ENCODE peak calls at places on chromosomes 1 and 21, in seven cellular contexts. S is neural progenitor cell, H is H1, O is hepatocyte, T is K562, X is GM23338, K is astrocyte. G is an unnamed sample.
A peak's percentile ranks its signal among the peaks of the same experiment; 100 is the strongest.

GRCh38 chr1:44512313-44512885 is 107.3 kb downstream of the RNF220 start:
- DNase-seq in K (no peak), H (no peak), X (no peak), S (no peak), T (no peak), O (no peak), G (no peak)

GRCh38 chr1:33339413-33339812 is 18.5 kb upstream of the A3GALT2 start:
- DNase-seq in T (no peak), O (no peak), H (no peak), X (no peak), S (peak; percentile 59), K (no peak), G (no peak)

GRCh38 chr1:38005195-38006007 is at the start of gene FHL3:
- DNase-seq in T (peak; percentile 95), O (peak; percentile 82), X (peak; percentile 89), H (peak; percentile 80), K (peak; percentile 35), S (peak; percentile 87), G (peak; percentile 59)

GRCh38 chr1:182389619-182390047 is 2.0 kb downstream of the GLUL start:
- DNase-seq in O (no peak), X (no peak), S (peak; percentile 37), K (no peak), T (no peak), H (no peak), G (no peak)

GRCh38 chr1:37708471-37708870 is 16.2 kb downstream of the CDCA8 start:
- DNase-seq in K (no peak), H (no peak), T (no peak), O (no peak), S (no peak), X (no peak), G (no peak)

GRCh38 chr1:41537788-41538351 is 53.4 kb upstream of the EDN2 start:
- DNase-seq in H (no peak), S (no peak), K (peak; percentile 66), T (no peak), X (no peak), O (peak; percentile 78), G (peak; percentile 57)

GRCh38 chr1:238681451-238681850 is 704.9 kb upstream of the CHRM3 start:
- DNase-seq in O (no peak), T (no peak), S (no peak), X (no peak), H (no peak), K (peak; percentile 20), G (peak; percentile 35)

GRCh38 chr21:41953249-41953830 is 478 bp downstream of the C2CD2 start:
- DNase-seq in H (no peak), X (peak; percentile 32), S (peak; percentile 55), T (no peak), K (no peak), O (peak; percentile 42), G (peak; percentile 23)

GRCh38 chr1:182789138-182790076 is at the start of gene NPL:
- DNase-seq in X (peak; percentile 87), O (peak; percentile 88), S (peak; percentile 86), H (peak; percentile 87), K (peak; percentile 59), T (peak; percentile 82), G (peak; percentile 25)

GRCh38 chr1:78254517-78254916 is 208.8 kb downstream of the GIPC2 start:
- DNase-seq in T (no peak), O (no peak), S (no peak), X (no peak), K (peak; percentile 86), H (no peak), G (peak; percentile 96)

GRCh38 chr1:25631750-25632495 is 15.3 kb downstream of the MAN1C1 start:
- DNase-seq in H (peak; percentile 27), K (no peak), X (no peak), T (no peak), S (no peak), O (no peak), G (no peak)

GRCh38 chr1:25977816-25978215 is 20.0 kb downstream of the PAFAH2 start:
- DNase-seq in O (no peak), H (no peak), X (no peak), K (no peak), S (no peak), T (no peak), G (no peak)

GRCh38 chr1:109725510-109725909 is 13.5 kb downstream of the GSTM5 start:
- DNase-seq in K (no peak), O (no peak), H (no peak), X (no peak), T (peak; percentile 56), S (no peak), G (no peak)

GRCh38 chr1:181002582-181003172 is 20.0 kb downstream of the STX6 start:
- DNase-seq in K (no peak), T (no peak), S (no peak), H (no peak), X (no peak), O (no peak), G (no peak)

GRCh38 chr1:102699524-102699923 is 408.8 kb downstream of the COL11A1 start:
- DNase-seq in S (no peak), X (no peak), K (no peak), H (no peak), O (no peak), T (no peak), G (no peak)

GRCh38 chr1:119882172-119883029 is 13.9 kb downstream of the ADAM30 start:
- DNase-seq in T (no peak), H (no peak), O (no peak), K (no peak), S (no peak), X (no peak), G (no peak)

GRCh38 chr1:23459338-23459757 is 24.6 kb downstream of the ASAP3 start:
- DNase-seq in S (no peak), O (no peak), K (no peak), H (no peak), T (peak; percentile 44), X (peak; percentile 53), G (no peak)

GRCh38 chr1:81114191-81114590 is 686.5 kb upstream of the ADGRL2 start:
- DNase-seq in H (peak; percentile 48), O (no peak), K (no peak), S (no peak), T (no peak), X (peak; percentile 49), G (no peak)

DNA sequence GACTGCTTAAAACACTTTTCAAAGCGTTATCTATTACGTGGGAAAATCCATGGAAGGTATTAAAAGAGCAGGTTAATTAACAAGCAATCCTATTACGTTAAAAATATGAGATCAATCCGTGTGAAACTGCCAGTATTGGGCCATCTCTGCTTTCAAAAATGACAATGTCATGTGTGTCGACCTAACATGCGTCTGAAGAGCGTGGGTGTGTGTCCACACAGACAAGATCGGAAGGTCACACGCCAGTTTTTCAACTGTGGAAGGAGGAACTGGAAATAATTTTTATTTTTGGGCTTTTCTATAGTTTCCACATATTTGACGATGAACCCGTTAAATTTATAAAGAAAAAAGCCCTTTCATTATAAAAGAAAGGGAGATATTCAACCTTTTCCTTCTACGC is 17.6 kb upstream of the ALDH4A1 start:
- DNase-seq in O (no peak), K (no peak), S (no peak), H (no peak), T (no peak), X (no peak), G (no peak)
- TF ChIP-seq EZH2 in O (no peak), K (no peak), S (no peak), H (no peak), T (no peak), X (no peak), G (no peak)

DNA sequence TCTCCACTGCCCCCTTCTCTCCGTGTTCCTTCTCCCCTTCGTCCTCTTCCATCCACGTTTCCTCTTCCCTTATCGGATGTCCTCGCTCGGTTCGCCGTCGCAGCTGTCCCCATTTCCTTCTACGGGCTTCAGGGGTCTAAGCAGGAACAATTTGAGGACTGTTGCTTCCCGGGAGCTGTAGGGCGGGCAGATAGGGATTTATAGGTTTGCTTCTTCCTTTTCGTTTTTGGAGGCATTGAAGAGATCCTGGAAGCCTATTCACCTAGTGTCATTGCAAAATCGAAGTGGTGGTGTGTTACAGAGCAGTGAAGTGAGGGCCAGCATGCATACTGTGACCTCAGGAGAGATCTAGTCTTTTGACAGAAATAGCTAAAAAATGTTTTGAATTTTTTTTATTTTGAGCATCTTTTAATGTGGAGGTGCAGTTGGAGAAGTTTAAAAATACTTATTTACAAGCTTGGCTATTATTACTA is 897 bp downstream of the ZYG11B start:
- DNase-seq in T (peak; percentile 36), O (no peak), S (peak; percentile 18), K (no peak), H (no peak), X (no peak), G (peak; percentile 23)
- H2AFZ ChIP-seq in T (peak overlapping the region; percentile 88), O (peak overlapping the region; percentile 72), S (peak overlapping the region; percentile 38), K (peak overlapping the region; percentile 81), H (no peak overlapping the region), X (peak overlapping the region; percentile 89), G (peak overlapping the region; percentile 77)

GRCh38 chr1:18928985-18929384 is 26.6 kb upstream of the ALDH4A1 start:
- DNase-seq in O (no peak), K (no peak), T (no peak), H (no peak), X (no peak), S (no peak), G (no peak)

GRCh38 chr1:18927082-18927653 is 24.8 kb upstream of the ALDH4A1 start:
- DNase-seq in X (no peak), T (no peak), S (no peak), K (no peak), H (no peak), O (no peak), G (peak; percentile 49)

GRCh38 chr1:18927654-18928272 is 25.4 kb upstream of the ALDH4A1 start:
- DNase-seq in H (no peak), S (no peak), O (no peak), X (no peak), T (no peak), K (peak; percentile 79), G (peak; percentile 74)

GRCh38 chr1:18928406-18928805 is 26.1 kb upstream of the ALDH4A1 start:
- DNase-seq in O (no peak), K (no peak), T (no peak), H (no peak), X (no peak), S (no peak), G (no peak)

GRCh38 chr1:18926315-18927081 is 24.1 kb upstream of the ALDH4A1 start:
- DNase-seq in S (no peak), K (peak; percentile 93), H (no peak), T (peak; percentile 59), O (peak; percentile 74), X (no peak), G (peak; percentile 96)
- H3K4me1 ChIP-seq in S (peaks cover 21% of the 10 kb centered on the region), K (peaks cover 74% of the 10 kb centered on the region), H (peaks cover 4% of the 10 kb centered on the region), T (peaks cover 19% of the 10 kb centered on the region), O (peaks cover 28% of the 10 kb centered on the region), X (no peaks in the 10 kb centered on the region), G (peaks cover 82% of the 10 kb centered on the region)

DNA sequence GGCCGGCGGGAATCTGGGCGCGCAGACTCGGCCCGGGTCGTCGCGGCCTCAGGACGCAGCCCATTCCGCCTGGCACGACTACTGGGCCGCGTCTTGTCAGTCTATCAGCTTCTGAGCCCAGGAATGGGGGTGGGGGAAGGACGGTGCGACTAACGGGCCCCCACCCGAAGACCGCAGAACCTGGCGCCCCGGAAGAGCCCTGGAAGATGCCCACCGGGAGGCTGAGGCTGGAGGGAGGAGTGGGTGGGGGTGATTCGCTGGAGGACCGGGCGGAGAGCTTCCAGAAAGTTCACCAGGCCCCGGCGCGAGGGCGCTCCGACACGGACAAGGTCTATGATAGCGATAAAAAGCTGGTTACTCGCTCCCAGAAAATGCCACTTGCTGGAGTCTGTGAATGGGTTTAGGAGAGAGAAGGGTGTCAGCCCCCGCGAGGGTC is 1.7 kb upstream of the DMRTA2 start:
- DNase-seq in K (no peak), H (peak; percentile 64), X (peak; percentile 33), S (peak; percentile 48), T (no peak), O (no peak), G (no peak)
- TF ChIP-seq EZH2 in K (peak; percentile 52), H (peak; percentile 98), X (peak; percentile 82), S (peak; percentile 99), T (no peak), O (peak; percentile 98), G (no peak)

GRCh38 chr1:153698648-153699004 is 20.1 kb downstream of the NPR1 start:
- DNase-seq in X (no peak), T (no peak), O (no peak), K (no peak), S (no peak), H (no peak), G (no peak)
- H2AFZ ChIP-seq in X (peak overlapping the region; percentile 97), T (peak overlapping the region; percentile 99), O (peak overlapping the region; percentile 60), K (peak overlapping the region; percentile 88), S (peak overlapping the region; percentile 95), H (peak overlapping the region; percentile 74), G (no peak overlapping the region)

G was measured in PC-3.